ENCODE peak calls at places on chromosomes 4 and X, in four cellular contexts. W, L, U and Y are unnamed samples.
A peak's percentile ranks its signal among the peaks of the same experiment; 100 is the strongest.

GRCh38 chr4:183241771-183242170 is 78.3 kb downstream of the CLDN22 start:
- DNase-seq in W (peak; percentile 42), U (no peak), L (no peak), Y (no peak)

GRCh38 chr4:78517050-78517652 is 34.4 kb upstream of the ANXA3 start:
- DNase-seq in U (no peak), L (no peak), W (no peak), Y (no peak)

GRCh38 chrX:48747415-48748026 is 14.0 kb upstream of the GLOD5 start:
- DNase-seq in W (no peak), U (no peak), L (no peak), Y (no peak)

GRCh38 chr4:21577066-21577465 is 371.5 kb downstream of the KCNIP4 start:
- DNase-seq in U (no peak), L (no peak), W (no peak), Y (no peak)

GRCh38 chr4:139014391-139015268 is 951 bp upstream of the NOCT start:
- DNase-seq in L (peak; percentile 31), W (peak; percentile 95), U (no peak), Y (peak; percentile 99)

GRCh38 chrX:63250253-63250868 is 100.8 kb downstream of the SPIN4 start:
- DNase-seq in L (peak; percentile 53), U (no peak), W (peak; percentile 66), Y (peak; percentile 47)

GRCh38 chr4:113943863-113944262 is 35.6 kb downstream of the ARSJ start:
- DNase-seq in W (no peak), L (no peak), U (no peak), Y (no peak)

GRCh38 chrX:2423293-2423692 is 77.5 kb downstream of the DHRSX start:
- DNase-seq in W (no peak), U (no peak), L (no peak), Y (peak; percentile 83)

GRCh38 chr4:10667651-10668341 is 16.8 kb downstream of the CLNK start:
- DNase-seq in L (no peak), W (no peak), U (no peak), Y (no peak)

GRCh38 chr4:69617083-69617694 is 22.3 kb downstream of the UGT2A2 start:
- DNase-seq in W (no peak), L (no peak), U (no peak), Y (peak; percentile 42)

GRCh38 chr4:10456270-10457254 is 664 bp downstream of the ZNF518B start:
- DNase-seq in U (no peak), W (no peak), L (peak; percentile 30), Y (peak; percentile 39)

GRCh38 chr4:183249854-183250253 is 70.2 kb downstream of the CLDN22 start:
- DNase-seq in W (no peak), U (no peak), L (peak; percentile 46), Y (peak; percentile 15)

GRCh38 chr4:150145090-150145949 is 67.1 kb downstream of the DCLK2 start:
- DNase-seq in L (no peak), U (no peak), W (no peak), Y (no peak)

GRCh38 chrX:55767100-55767499 is 49.6 kb downstream of the RRAGB start:
- DNase-seq in U (no peak), L (no peak), W (no peak), Y (no peak)

GRCh38 chrX:54045563-54046228 is 1.4 kb upstream of the PHF8 start:
- DNase-seq in L (no peak), U (no peak), W (no peak), Y (no peak)

GRCh38 chr4:94135701-94136100 is 72.0 kb upstream of the SMARCAD1 start:
- DNase-seq in L (no peak), U (no peak), W (no peak), Y (no peak)

GRCh38 chr4:54543088-54543795 is 114.5 kb upstream of the KIT start:
- DNase-seq in W (no peak), U (no peak), L (no peak), Y (peak; percentile 83)

GRCh38 chr4:5660185-5660584 is 48.2 kb downstream of the EVC2 start:
- DNase-seq in L (no peak), U (no peak), W (no peak), Y (peak; percentile 73)

GRCh38 chrX:1462596-1463251 is 10.0 kb upstream of the ASMTL start:
- DNase-seq in L (no peak), W (no peak), U (no peak), Y (peak; percentile 36)

GRCh38 chrX:97397371-97397770 is 513.7 kb downstream of the RPA4 start:
- DNase-seq in L (no peak), U (no peak), W (no peak), Y (no peak)

GRCh38 chr4:121192013-121192412 is 27.9 kb upstream of the TNIP3 start:
- DNase-seq in U (no peak), W (no peak), L (no peak), Y (no peak)

GRCh38 chr4:6983500-6984142 is 59.6 kb upstream of the TADA2B start:
- DNase-seq in L (no peak), U (no peak), W (no peak), Y (no peak)
- H3K27ac ChIP-seq in L (no peak overlapping the region), U (no peak overlapping the region), W (no peak overlapping the region), Y (no peak overlapping the region)

GRCh38 chrX:130172127-130172834 is 519 bp downstream of the RAB33A start:
- DNase-seq in W (no peak), L (no peak), U (no peak), Y (no peak)

GRCh38 chrX:130176354-130176776 is 4.6 kb downstream of the RAB33A start:
- DNase-seq in U (no peak), L (no peak), W (no peak), Y (no peak)

GRCh38 chrX:130173190-130173895 is 1.6 kb downstream of the RAB33A start:
- DNase-seq in W (peak; percentile 85), L (no peak), U (no peak), Y (no peak)

GRCh38 chrX:130174937-130175336 is 3.2 kb downstream of the RAB33A start:
- DNase-seq in W (no peak), L (no peak), U (no peak), Y (no peak)

DNA sequence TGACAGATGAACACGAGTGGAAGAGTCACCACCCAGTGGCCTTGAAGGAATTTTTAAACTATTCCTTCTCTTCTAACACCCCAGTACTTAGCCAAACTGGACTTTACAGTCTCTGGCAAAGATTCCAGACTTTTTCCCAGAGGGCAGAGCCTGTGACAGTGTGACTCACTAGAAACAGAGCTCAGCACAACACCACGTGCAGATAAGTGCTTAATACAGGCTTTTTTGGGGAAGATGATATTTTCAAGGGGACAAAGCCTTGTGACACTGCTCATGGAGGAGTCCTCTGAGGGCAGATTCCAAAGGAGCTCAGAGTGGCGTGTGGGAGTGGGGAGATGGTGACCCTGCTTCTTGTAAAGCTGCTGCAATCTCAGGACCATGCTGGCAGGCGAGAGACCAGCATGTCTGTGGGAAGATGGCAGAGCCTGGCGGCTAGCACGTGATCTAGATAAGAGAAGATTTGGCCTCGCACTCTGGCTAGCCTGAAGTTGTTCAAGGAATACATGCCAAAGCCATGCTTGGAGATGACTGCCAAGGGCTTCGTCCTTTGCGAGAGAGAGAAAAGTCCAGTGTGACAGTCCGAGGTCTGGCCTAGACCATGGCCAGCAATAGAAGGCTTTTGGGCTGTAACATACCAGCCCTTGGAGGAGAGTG is 2.4 kb downstream of the RAB33A start:
- DNase-seq in U (no peak), W (peak; percentile 48), L (no peak), Y (no peak)
- H3K4me1 ChIP-seq in U (no peaks in the 10 kb centered on the region), W (peaks cover 28% of the 10 kb centered on the region), L (peaks cover 16% of the 10 kb centered on the region), Y (no peaks in the 10 kb centered on the region)

DNA sequence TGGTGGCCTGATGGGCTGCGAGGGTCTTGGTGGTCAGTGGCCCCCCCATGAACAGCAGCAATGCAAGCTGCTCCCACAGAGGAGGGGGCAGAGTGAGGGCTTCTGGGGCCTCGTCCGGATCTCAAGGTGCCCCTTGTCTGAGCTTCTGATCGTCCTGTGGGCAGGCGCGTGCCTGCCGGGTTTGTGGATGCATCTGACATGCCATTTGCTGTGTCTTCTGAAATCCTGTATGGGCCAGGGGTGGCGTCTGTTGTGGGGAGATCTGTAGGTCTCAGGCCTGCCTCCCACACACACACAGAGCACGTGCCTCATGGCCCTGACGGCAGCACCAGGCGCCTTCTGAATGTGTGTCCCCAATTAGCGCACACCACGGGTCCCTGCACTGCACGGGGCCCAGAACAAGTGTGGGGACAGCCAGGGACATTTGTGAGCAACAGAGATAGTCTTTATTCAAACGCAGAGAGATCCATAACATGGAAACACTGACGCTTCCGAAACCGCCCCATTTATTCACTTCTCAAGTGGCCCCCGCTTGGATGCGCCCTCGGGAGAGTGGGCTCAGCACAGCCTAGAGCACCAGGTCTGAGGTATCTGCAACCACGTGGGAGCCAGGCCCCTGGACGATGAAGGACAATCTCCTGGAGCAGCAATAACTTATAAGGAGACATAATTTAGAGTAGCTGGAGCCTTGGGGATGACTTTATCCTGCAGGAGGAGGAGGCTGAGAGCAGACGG is 5.7 kb downstream of the SPON2 start:
- DNase-seq in U (no peak), W (no peak), L (no peak), Y (no peak)
- H3K27ac ChIP-seq in U (peak overlapping the region; percentile 70), W (no peak overlapping the region), L (peak overlapping the region; percentile 29), Y (no peak overlapping the region)

GRCh38 chr4:8123389-8123788 is 35.2 kb downstream of the ABLIM2 start:
- DNase-seq in L (no peak), U (no peak), W (no peak), Y (no peak)

GRCh38 chr4:8119877-8120276 is 38.7 kb downstream of the ABLIM2 start:
- DNase-seq in W (no peak), L (no peak), U (no peak), Y (no peak)

GRCh38 chr4:8122746-8123145 is 35.9 kb downstream of the ABLIM2 start:
- DNase-seq in U (no peak), W (no peak), L (no peak), Y (no peak)

GRCh38 chr4:8120518-8120917 is 38.1 kb downstream of the ABLIM2 start:
- DNase-seq in L (peak; percentile 85), U (no peak), W (no peak), Y (no peak)

DNA sequence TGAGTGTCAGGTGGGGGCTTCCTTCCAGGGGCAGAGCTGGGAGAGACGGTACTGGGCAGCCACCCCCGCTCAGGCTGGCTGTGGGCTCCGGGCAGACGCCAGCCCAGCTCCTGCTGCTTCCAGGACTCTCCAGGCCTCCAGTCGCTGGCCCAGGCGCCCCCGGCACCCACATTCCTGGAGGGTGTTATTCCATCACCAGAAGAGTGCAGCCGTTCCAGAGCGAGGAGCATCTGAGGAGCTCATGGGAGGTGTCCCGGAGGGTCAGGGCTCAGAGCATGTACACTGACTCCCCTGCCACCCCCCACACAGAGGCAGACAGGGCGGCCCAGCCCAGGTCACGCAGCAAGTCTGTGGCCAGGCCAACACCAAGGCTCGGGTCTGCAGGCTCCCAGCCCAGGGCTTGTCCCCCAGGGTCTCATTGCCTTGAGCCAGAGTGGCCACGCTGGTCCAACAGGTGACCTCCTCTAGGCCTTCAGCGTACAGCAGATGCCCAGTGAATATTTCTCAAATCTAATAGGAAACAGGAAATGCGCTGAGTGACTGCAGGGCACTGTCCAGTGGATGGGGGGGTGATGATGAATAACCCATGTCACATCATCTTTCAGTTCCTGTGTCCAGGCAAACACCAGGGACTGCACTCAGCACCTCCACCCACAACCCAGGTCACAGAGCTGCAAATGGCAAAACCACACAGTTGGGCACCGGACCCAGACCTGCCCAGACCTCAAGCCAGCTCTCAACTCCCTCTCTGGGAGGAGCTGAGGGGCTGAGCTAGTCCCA is 37.2 kb downstream of the ABLIM2 start:
- DNase-seq in U (no peak), W (no peak), L (no peak), Y (no peak)
- H3K4me1 ChIP-seq in U (no peaks in the 10 kb centered on the region), W (no peaks in the 10 kb centered on the region), L (peaks cover 11% of the 10 kb centered on the region), Y (no peaks in the 10 kb centered on the region)